ENCODE peak calls at places on chromosomes 5 and 9, in four cellular contexts. X, R, T and K are unnamed samples.

GRCh38 chr9:87643778-87644570 is 81.9 kb upstream of the CTSL start:
- DNase-seq in X (no peak), R (no peak), T (no peak), K (no peak)

GRCh38 chr9:71895122-71895521 is 15.9 kb downstream of the ABHD17B start:
- DNase-seq in R (no peak), T (no peak), X (no peak), K (no peak)

GRCh38 chr9:73775757-73776156 is 624.1 kb downstream of the ANXA1 start:
- DNase-seq in R (no peak), X (no peak), T (no peak), K (no peak)

GRCh38 chr5:131396015-131396414 is 132.2 kb downstream of the CDC42SE2 start:
- DNase-seq in R (no peak), X (no peak), T (no peak), K (no peak)

GRCh38 chr5:102931085-102931484 is 176.0 kb downstream of the PAM start:
- DNase-seq in R (no peak), X (no peak), T (no peak), K (no peak)

GRCh38 chr5:56527174-56527573 is 288.2 kb upstream of the MAP3K1 start:
- DNase-seq in X (no peak), R (no peak), T (no peak), K (no peak)

GRCh38 chr5:93954421-93955069 is 213.1 kb upstream of the POU5F2 start:
- DNase-seq in X (no peak), R (no peak), T (no peak), K (no peak)

GRCh38 chr5:175656966-175657365 is 905 bp upstream of the HRH2 start:
- DNase-seq in R (no peak), T (no peak), X (no peak), K (no peak)

GRCh38 chr5:126172812-126173211 is 250.4 kb upstream of the GRAMD2B start:
- DNase-seq in X (no peak), T (no peak), R (no peak), K (no peak)

GRCh38 chr9:129121483-129121882 is 10.3 kb downstream of the PTPA start:
- DNase-seq in R (no peak), X (no peak), T (no peak), K (no peak)

GRCh38 chr5:89117131-89117644 is 234.2 kb upstream of the MEF2C start:
- DNase-seq in T (no peak), R (no peak), X (peak; percentile 21), K (no peak)

GRCh38 chr5:67165524-67166459 is 30.8 kb downstream of the CD180 start:
- DNase-seq in X (peak; percentile 22), T (no peak), R (peak; percentile 56), K (peak; percentile 64)

GRCh38 chr9:1604942-1605560 is 410.1 kb upstream of the SMARCA2 start:
- DNase-seq in R (no peak), T (peak; percentile 25), X (no peak), K (no peak)

GRCh38 chr5:138569759-138570158 is 5.4 kb downstream of the HSPA9 start:
- DNase-seq in T (no peak), R (no peak), X (no peak), K (no peak)

GRCh38 chr5:36153727-36154126 is 1.8 kb downstream of the SKP2 start:
- DNase-seq in T (peak; percentile 73), R (no peak), X (no peak), K (no peak)

GRCh38 chr9:133563286-133564213 is 29.0 kb downstream of the ADAMTSL2 start:
- DNase-seq in X (no peak), R (no peak), T (no peak), K (no peak)

GRCh38 chr9:137397675-137398423 is 25.1 kb downstream of the EXD3 start:
- DNase-seq in X (no peak), R (no peak), T (no peak), K (no peak)

GRCh38 chr5:144313147-144313726 is 142.6 kb downstream of the KCTD16 start:
- DNase-seq in T (no peak), X (no peak), R (no peak), K (no peak)

GRCh38 chr5:176734756-176735342 is 75.5 kb upstream of the UNC5A start:
- DNase-seq in R (no peak), T (no peak), X (no peak), K (peak; percentile 35)

GRCh38 chr5:133995341-133995740 is 9.4 kb downstream of the VDAC1 start:
- DNase-seq in T (peak; percentile 75), X (peak; percentile 52), R (no peak), K (no peak)

GRCh38 chr9:81526587-81526986 is 162.8 kb downstream of the TLE1 start:
- DNase-seq in R (no peak), T (no peak), X (no peak), K (no peak)

GRCh38 chr9:89811896-89812450 is 207.2 kb downstream of the GADD45G start:
- DNase-seq in R (no peak), T (no peak), X (no peak), K (no peak)

GRCh38 chr5:178324481-178325310 is 92.1 kb upstream of the PHYKPL start:
- DNase-seq in T (no peak), R (no peak), X (no peak), K (peak; percentile 45)

GRCh38 chr5:106862450-106863193 is 808.1 kb downstream of the EFNA5 start:
- DNase-seq in T (no peak), R (no peak), X (no peak), K (no peak)

GRCh38 chr5:168656633-168657032 is 77.5 kb upstream of the PANK3 start:
- DNase-seq in X (no peak), R (no peak), T (no peak), K (peak; percentile 3)

GRCh38 chr9:125241863-125242739 is 958 bp upstream of the HSPA5 start:
- DNase-seq in X (peak; percentile 24), T (no peak), R (peak; percentile 46), K (no peak)

GRCh38 chr5:64834037-64834436 is 65.3 kb downstream of the CWC27 start:
- DNase-seq in X (no peak), R (no peak), T (no peak), K (no peak)

GRCh38 chr5:79795764-79796398 is 106.2 kb downstream of the CMYA5 start:
- DNase-seq in T (no peak), X (peak; percentile 70), R (no peak), K (no peak)

GRCh38 chr9:122327175-122327574 is 43.6 kb upstream of the PTGS1 start:
- DNase-seq in R (no peak), X (no peak), T (no peak), K (no peak)

GRCh38 chr9:95511232-95511951 is 5.4 kb downstream of the PTCH1 start:
- DNase-seq in X (no peak), R (peak; percentile 28), T (peak; percentile 48), K (peak; percentile 92)

GRCh38 chr5:90528704-90529233 is 615 bp downstream of the LYSMD3 start:
- DNase-seq in T (no peak), R (peak; percentile 13), X (peak; percentile 22), K (no peak)

GRCh38 chr5:171849585-171850353 is 64.2 kb downstream of the SMIM23 start:
- DNase-seq in X (no peak), T (no peak), R (no peak), K (no peak)

GRCh38 chr5:171851251-171851650 is 65.6 kb downstream of the SMIM23 start:
- DNase-seq in X (no peak), T (no peak), R (no peak), K (no peak)

GRCh38 chr5:171855265-171855664 is 69.6 kb downstream of the SMIM23 start:
- DNase-seq in X (no peak), T (no peak), R (no peak), K (no peak)

GRCh38 chr5:171850354-171850947 is 64.8 kb downstream of the SMIM23 start:
- DNase-seq in T (peak; percentile 13), X (peak; percentile 38), R (peak; percentile 33), K (no peak)

DNA sequence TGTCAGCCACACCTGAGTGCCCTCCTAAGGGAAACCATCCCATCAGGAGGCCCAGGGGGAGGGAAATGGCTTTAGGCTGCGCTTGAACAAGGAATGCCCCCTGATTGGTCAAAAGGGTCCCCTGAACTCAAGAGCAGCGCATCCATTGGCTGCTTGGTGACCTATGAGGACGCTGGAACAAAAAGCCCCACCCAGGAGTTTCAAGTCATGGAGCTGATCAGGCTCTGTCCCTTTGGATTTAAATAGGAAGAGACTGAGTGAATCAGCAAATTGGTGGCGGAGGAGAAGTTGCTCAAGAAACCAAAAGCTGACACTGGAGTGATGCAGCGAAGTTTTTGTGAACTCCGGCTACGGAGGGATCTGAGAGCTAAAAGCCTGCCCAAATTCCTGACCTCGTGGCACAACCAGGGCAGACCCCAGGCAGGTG is 66.7 kb downstream of the SMIM23 start:
- DNase-seq in X (peak; percentile 83), T (no peak), R (no peak), K (no peak)
- TF ChIP-seq RNF2 in X (no peak), T (no peak), R (no peak), K (no peak)

DNA sequence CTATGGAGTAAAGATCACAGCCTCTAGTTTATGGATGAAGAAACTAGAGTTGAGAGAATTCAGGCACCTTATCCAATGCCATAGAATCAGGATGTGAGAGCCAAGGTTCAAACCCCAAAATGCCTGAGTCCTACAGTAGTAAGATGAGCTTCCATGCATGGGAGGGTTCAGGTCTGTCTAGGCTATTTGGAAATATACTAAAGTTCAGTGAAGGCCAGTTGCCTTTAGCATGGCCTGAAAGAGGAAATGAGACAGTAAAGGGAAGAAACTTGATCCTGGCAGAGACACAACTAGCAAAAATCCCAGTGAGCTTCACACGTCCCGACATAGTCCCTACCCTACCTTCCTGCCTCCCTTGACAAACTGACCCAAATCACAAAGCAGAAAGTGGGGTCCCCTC is 317.0 kb downstream of the RASEF start:
- DNase-seq in X (no peak), T (no peak), R (no peak), K (no peak)
- TF ChIP-seq CHD2 in X (no peak), T (no peak), R (no peak), K (no peak)

GRCh38 chr5:11878846-11879245 is 25.4 kb downstream of the CTNND2 start:
- DNase-seq in R (no peak), T (no peak), X (no peak), K (no peak)
- TF ChIP-seq RNF2 in R (no peak), T (no peak), X (no peak), K (no peak)

GRCh38 chr9:38185647-38186371 is 116.8 kb upstream of the SHB start:
- DNase-seq in X (no peak), R (no peak), T (no peak), K (no peak)

GRCh38 chr9:38183994-38184568 is 115.1 kb upstream of the SHB start:
- DNase-seq in R (no peak), X (no peak), T (no peak), K (no peak)

GRCh38 chr9:38181866-38182265 is 112.8 kb upstream of the SHB start:
- DNase-seq in X (no peak), T (no peak), R (no peak), K (no peak)

GRCh38 chr9:38182321-38182720 is 113.3 kb upstream of the SHB start:
- DNase-seq in R (no peak), X (no peak), T (no peak), K (no peak)

DNA sequence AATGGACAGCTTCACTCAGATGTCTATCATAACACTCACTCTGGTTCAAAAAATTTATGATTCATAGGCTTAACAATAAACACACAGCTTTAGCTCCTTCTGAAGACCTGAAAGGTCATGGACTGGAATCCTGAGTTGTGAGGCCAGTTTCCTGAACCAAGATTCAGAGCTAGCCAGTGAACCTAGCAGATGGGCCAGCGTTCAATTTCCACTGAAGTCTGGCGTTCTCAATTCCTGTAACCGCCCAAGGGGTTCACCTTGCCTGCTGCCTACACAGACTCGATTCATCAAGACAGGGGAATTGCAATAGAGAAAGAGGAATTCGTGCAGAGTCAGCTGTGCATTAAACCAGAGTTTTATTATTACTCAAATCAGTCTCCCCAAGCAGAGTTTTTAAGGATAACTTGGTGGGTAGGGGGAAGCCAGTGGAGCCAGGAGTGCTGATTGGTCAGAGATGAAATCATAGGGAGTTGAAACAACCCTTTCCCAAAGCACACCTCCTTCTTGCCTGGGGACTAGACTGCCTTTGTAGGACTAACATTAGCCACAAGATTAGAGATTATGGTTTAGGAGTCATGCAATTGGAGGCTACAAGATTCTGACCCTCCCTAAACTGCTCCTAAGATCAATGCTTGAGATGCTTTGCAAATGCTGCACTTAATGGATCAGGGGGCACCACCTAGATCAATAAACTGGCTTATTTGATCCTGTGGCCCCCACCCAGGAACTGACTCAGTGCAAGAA is 117.5 kb upstream of the SHB start:
- DNase-seq in X (no peak), R (no peak), T (no peak), K (no peak)
- TF ChIP-seq CHD2 in X (no peak), R (no peak), T (no peak), K (no peak)